ENCODE peak calls at places on chromosomes 11 and 22, in nine cellular contexts. One of them, this sample, is unnamed.

GRCh38 chr11:9664276-9665171 is 647 bp downstream of the SWAP70 start:
- DNase-seq in ovary: no peak
- DNase-seq in CD4-positive, alpha-beta T cell: peak
- DNase-seq in thoracic aorta: peak
- DNase-seq in IMR-90: peak
- DNase-seq in fibroblast of the aortic adventitia: peak
- DNase-seq in cardiac muscle cell: peak
- DNase-seq in tibial artery: peak
- DNase-seq in progenitor cell of endocrine pancreas: no peak
- DNase-seq in this sample: peak

GRCh38 chr22:25114369-25115362 is 85.0 kb upstream of the CRYBB3 start:
- DNase-seq in thoracic aorta: no peak
- DNase-seq in cardiac muscle cell: no peak
- DNase-seq in ovary: no peak
- DNase-seq in CD4-positive, alpha-beta T cell: no peak
- DNase-seq in fibroblast of the aortic adventitia: no peak
- DNase-seq in IMR-90: no peak
- DNase-seq in tibial artery: no peak
- DNase-seq in progenitor cell of endocrine pancreas: no peak
- DNase-seq in this sample: no peak

GRCh38 chr11:44833869-44834452 is 107.2 kb downstream of the TSPAN18 start:
- DNase-seq in fibroblast of the aortic adventitia: no peak
- DNase-seq in thoracic aorta: no peak
- DNase-seq in IMR-90: no peak
- DNase-seq in progenitor cell of endocrine pancreas: no peak
- DNase-seq in ovary: no peak
- DNase-seq in tibial artery: no peak
- DNase-seq in cardiac muscle cell: no peak
- DNase-seq in CD4-positive, alpha-beta T cell: no peak
- DNase-seq in this sample: no peak

GRCh38 chr11:134624166-134624920 is 212.3 kb upstream of the B3GAT1 start:
- DNase-seq in IMR-90: no peak
- DNase-seq in fibroblast of the aortic adventitia: no peak
- DNase-seq in tibial artery: peak
- DNase-seq in ovary: no peak
- DNase-seq in cardiac muscle cell: no peak
- DNase-seq in progenitor cell of endocrine pancreas: no peak
- DNase-seq in thoracic aorta: no peak
- DNase-seq in CD4-positive, alpha-beta T cell: no peak
- DNase-seq in this sample: no peak

GRCh38 chr11:27013741-27014415 is 20.0 kb downstream of the FIBIN start:
- DNase-seq in tibial artery: no peak
- DNase-seq in thoracic aorta: no peak
- DNase-seq in fibroblast of the aortic adventitia: peak
- DNase-seq in CD4-positive, alpha-beta T cell: no peak
- DNase-seq in ovary: no peak
- DNase-seq in progenitor cell of endocrine pancreas: no peak
- DNase-seq in IMR-90: peak
- DNase-seq in cardiac muscle cell: peak
- DNase-seq in this sample: no peak

GRCh38 chr11:19920982-19921381 is 208.3 kb downstream of the NAV2 start:
- DNase-seq in ovary: no peak
- DNase-seq in IMR-90: no peak
- DNase-seq in tibial artery: no peak
- DNase-seq in thoracic aorta: no peak
- DNase-seq in fibroblast of the aortic adventitia: no peak
- DNase-seq in progenitor cell of endocrine pancreas: no peak
- DNase-seq in CD4-positive, alpha-beta T cell: no peak
- DNase-seq in cardiac muscle cell: no peak
- DNase-seq in this sample: no peak

GRCh38 chr11:12167098-12167999 is 57.0 kb downstream of the MICAL2 start:
- DNase-seq in cardiac muscle cell: peak
- DNase-seq in ovary: no peak
- DNase-seq in tibial artery: no peak
- DNase-seq in progenitor cell of endocrine pancreas: no peak
- DNase-seq in CD4-positive, alpha-beta T cell: no peak
- DNase-seq in thoracic aorta: peak
- DNase-seq in fibroblast of the aortic adventitia: peak
- DNase-seq in IMR-90: peak
- DNase-seq in this sample: no peak

GRCh38 chr11:27976262-27976661 is 131.7 kb downstream of the KIF18A start:
- DNase-seq in progenitor cell of endocrine pancreas: no peak
- DNase-seq in tibial artery: no peak
- DNase-seq in IMR-90: no peak
- DNase-seq in CD4-positive, alpha-beta T cell: no peak
- DNase-seq in thoracic aorta: no peak
- DNase-seq in fibroblast of the aortic adventitia: peak
- DNase-seq in cardiac muscle cell: peak
- DNase-seq in ovary: no peak
- DNase-seq in this sample: no peak

GRCh38 chr22:19098157-19098556 is 24.1 kb downstream of the DGCR2 start:
- DNase-seq in cardiac muscle cell: no peak
- DNase-seq in thoracic aorta: no peak
- DNase-seq in CD4-positive, alpha-beta T cell: no peak
- DNase-seq in progenitor cell of endocrine pancreas: no peak
- DNase-seq in IMR-90: peak
- DNase-seq in fibroblast of the aortic adventitia: no peak
- DNase-seq in tibial artery: peak
- DNase-seq in ovary: no peak
- DNase-seq in this sample: no peak

GRCh38 chr11:44939673-44940072 is 11.0 kb downstream of the TP53I11 start:
- DNase-seq in tibial artery: no peak
- DNase-seq in cardiac muscle cell: peak
- DNase-seq in ovary: no peak
- DNase-seq in CD4-positive, alpha-beta T cell: no peak
- DNase-seq in thoracic aorta: no peak
- DNase-seq in fibroblast of the aortic adventitia: no peak
- DNase-seq in progenitor cell of endocrine pancreas: no peak
- DNase-seq in IMR-90: no peak
- DNase-seq in this sample: no peak

GRCh38 chr11:86421976-86422770 is 47.5 kb downstream of the CCDC81 start:
- DNase-seq in CD4-positive, alpha-beta T cell: no peak
- DNase-seq in fibroblast of the aortic adventitia: no peak
- DNase-seq in tibial artery: no peak
- DNase-seq in thoracic aorta: no peak
- DNase-seq in ovary: no peak
- DNase-seq in IMR-90: no peak
- DNase-seq in cardiac muscle cell: no peak
- DNase-seq in progenitor cell of endocrine pancreas: no peak
- DNase-seq in this sample: no peak

DNA sequence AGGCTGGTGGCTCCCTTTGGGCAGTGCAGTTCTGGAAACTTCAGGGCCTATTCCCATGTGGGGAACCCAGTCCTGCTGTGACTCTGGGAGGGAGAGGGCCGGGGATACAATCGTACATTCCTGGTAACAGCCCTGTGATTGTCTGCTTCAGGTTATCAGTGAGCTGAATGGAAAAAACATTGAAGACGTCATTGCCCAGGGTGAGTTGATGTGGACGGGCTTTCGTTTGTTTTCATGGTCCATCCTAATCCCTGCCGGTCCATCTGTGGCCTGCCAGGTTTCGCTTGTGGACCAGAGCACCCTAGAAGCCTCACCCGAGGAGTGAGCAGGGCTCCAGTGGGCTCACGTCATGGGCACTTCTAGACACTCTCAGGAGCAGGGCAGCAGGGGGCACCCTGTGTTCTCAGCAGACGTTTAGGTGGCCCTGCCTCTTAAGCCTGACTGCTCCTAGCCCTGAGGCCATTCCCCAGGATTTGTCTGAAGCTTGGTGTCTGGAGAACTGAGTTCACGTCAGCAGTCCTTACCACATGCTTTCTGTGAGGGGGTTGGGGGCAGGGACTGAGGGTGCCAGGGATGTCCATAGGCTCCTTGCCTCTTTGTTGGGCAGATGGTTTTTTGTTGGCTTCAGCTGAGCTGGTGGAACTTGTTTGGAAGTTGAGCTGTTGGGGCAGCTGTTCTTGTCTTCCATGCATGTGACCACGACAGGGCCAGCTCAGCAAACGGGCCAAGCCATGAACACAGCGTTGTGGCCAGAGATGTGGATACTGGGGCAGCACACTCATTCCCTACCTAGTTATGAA is 1.9 kb downstream of the RPLP2 start:
- DNase-seq in IMR-90: no peak
- DNase-seq in CD4-positive, alpha-beta T cell: no peak
- DNase-seq in progenitor cell of endocrine pancreas: no peak
- DNase-seq in fibroblast of the aortic adventitia: no peak
- DNase-seq in cardiac muscle cell: no peak
- DNase-seq in thoracic aorta: no peak
- DNase-seq in ovary: no peak
- DNase-seq in tibial artery: no peak
- DNase-seq in this sample: no peak
- TF ChIP-seq CTCF in IMR-90: peak
- TF ChIP-seq CTCF in CD4-positive, alpha-beta T cell: no peak
- TF ChIP-seq CTCF in progenitor cell of endocrine pancreas: no peak
- TF ChIP-seq CTCF in fibroblast of the aortic adventitia: no peak
- TF ChIP-seq CTCF in cardiac muscle cell: peak
- TF ChIP-seq CTCF in thoracic aorta: no peak
- TF ChIP-seq CTCF in ovary: no peak
- TF ChIP-seq CTCF in tibial artery: no peak
- TF ChIP-seq CTCF in this sample: no peak

DNA sequence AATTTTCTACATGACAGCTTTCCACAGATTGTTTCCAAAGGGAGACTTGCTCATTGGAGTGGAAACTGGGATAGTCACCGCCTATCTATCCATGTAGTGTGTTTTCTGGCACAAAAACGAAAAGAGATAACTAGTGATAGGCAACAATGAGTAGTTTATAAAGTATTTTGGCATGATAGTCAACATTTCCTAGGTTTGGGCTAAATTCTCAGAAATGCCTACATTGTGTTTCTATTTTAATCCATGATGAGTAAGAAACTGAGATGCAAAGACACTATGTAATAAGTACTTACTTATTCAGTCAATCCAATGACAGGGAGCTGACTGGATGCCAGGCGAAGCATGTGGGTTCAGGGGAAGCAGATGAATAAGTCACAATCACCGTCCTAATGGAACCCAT is 1129.1 kb downstream of the DLG2 start:
- DNase-seq in fibroblast of the aortic adventitia: peak
- DNase-seq in IMR-90: no peak
- DNase-seq in thoracic aorta: peak
- DNase-seq in CD4-positive, alpha-beta T cell: no peak
- DNase-seq in ovary: no peak
- DNase-seq in tibial artery: no peak
- DNase-seq in progenitor cell of endocrine pancreas: no peak
- DNase-seq in cardiac muscle cell: peak
- DNase-seq in this sample: no peak
- TF ChIP-seq CTCF in fibroblast of the aortic adventitia: no peak
- TF ChIP-seq CTCF in IMR-90: no peak
- TF ChIP-seq CTCF in thoracic aorta: no peak
- TF ChIP-seq CTCF in CD4-positive, alpha-beta T cell: no peak
- TF ChIP-seq CTCF in ovary: no peak
- TF ChIP-seq CTCF in tibial artery: no peak
- TF ChIP-seq CTCF in progenitor cell of endocrine pancreas: no peak
- TF ChIP-seq CTCF in cardiac muscle cell: no peak
- TF ChIP-seq CTCF in this sample: no peak

GRCh38 chr11:63478896-63479295 is 12.1 kb downstream of the PLAAT5 start:
- DNase-seq in thoracic aorta: no peak
- DNase-seq in CD4-positive, alpha-beta T cell: peak
- DNase-seq in IMR-90: peak
- DNase-seq in tibial artery: no peak
- DNase-seq in progenitor cell of endocrine pancreas: peak
- DNase-seq in ovary: no peak
- DNase-seq in fibroblast of the aortic adventitia: peak
- DNase-seq in cardiac muscle cell: peak
- DNase-seq in this sample: no peak
- TF ChIP-seq CTCF in thoracic aorta: peak
- TF ChIP-seq CTCF in CD4-positive, alpha-beta T cell: peak
- TF ChIP-seq CTCF in IMR-90: peak
- TF ChIP-seq CTCF in tibial artery: peak
- TF ChIP-seq CTCF in progenitor cell of endocrine pancreas: peak
- TF ChIP-seq CTCF in ovary: peak
- TF ChIP-seq CTCF in fibroblast of the aortic adventitia: peak
- TF ChIP-seq CTCF in cardiac muscle cell: peak
- TF ChIP-seq CTCF in this sample: peak

DNA sequence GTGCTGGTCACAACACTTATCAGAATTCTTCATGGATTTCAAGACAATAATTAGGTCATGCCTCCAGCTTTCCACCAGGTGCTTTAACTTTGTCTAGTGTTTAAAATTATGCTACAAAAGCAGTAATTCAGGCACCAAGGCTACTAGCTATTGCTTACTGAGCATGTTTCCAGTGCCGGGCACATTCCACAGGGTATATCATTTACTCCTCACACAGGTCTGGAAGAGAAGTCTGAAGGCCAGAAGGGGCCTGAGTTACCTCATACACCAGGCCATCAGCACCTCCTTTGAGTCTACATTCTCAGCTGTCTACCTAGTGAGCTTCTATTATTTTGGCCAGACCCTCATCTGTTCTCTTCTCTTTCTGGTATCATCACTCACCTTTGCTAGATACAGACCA is 41.7 kb upstream of the LMO2 start:
- DNase-seq in thoracic aorta: no peak
- DNase-seq in cardiac muscle cell: no peak
- DNase-seq in progenitor cell of endocrine pancreas: no peak
- DNase-seq in fibroblast of the aortic adventitia: no peak
- DNase-seq in CD4-positive, alpha-beta T cell: no peak
- DNase-seq in ovary: no peak
- DNase-seq in IMR-90: no peak
- DNase-seq in tibial artery: no peak
- DNase-seq in this sample: no peak
- TF ChIP-seq CTCF in thoracic aorta: no peak
- TF ChIP-seq CTCF in cardiac muscle cell: no peak
- TF ChIP-seq CTCF in progenitor cell of endocrine pancreas: no peak
- TF ChIP-seq CTCF in fibroblast of the aortic adventitia: no peak
- TF ChIP-seq CTCF in CD4-positive, alpha-beta T cell: no peak
- TF ChIP-seq CTCF in ovary: no peak
- TF ChIP-seq CTCF in IMR-90: no peak
- TF ChIP-seq CTCF in tibial artery: no peak
- TF ChIP-seq CTCF in this sample: no peak

GRCh38 chr11:7270233-7270760 is 18.6 kb downstream of the SYT9 start:
- DNase-seq in cardiac muscle cell: no peak
- DNase-seq in ovary: no peak
- DNase-seq in IMR-90: no peak
- DNase-seq in fibroblast of the aortic adventitia: no peak
- DNase-seq in tibial artery: no peak
- DNase-seq in CD4-positive, alpha-beta T cell: no peak
- DNase-seq in progenitor cell of endocrine pancreas: no peak
- DNase-seq in thoracic aorta: no peak
- DNase-seq in this sample: no peak
- TF ChIP-seq CTCF in cardiac muscle cell: no peak
- TF ChIP-seq CTCF in ovary: no peak
- TF ChIP-seq CTCF in IMR-90: no peak
- TF ChIP-seq CTCF in fibroblast of the aortic adventitia: no peak
- TF ChIP-seq CTCF in tibial artery: no peak
- TF ChIP-seq CTCF in CD4-positive, alpha-beta T cell: no peak
- TF ChIP-seq CTCF in progenitor cell of endocrine pancreas: no peak
- TF ChIP-seq CTCF in thoracic aorta: no peak
- TF ChIP-seq CTCF in this sample: no peak